ENCODE peak calls at places on chromosomes 13 and 19, in five cellular contexts. F is IMR-90, C is neuronal stem cell, U is mesenchymal stem cell, Y is H1. D is an unnamed sample.

GRCh38 chr19:42292963-42293362 is 9.0 kb upstream of the PRR19 start:
- DNase-seq in F (no peak), C (no peak), U (no peak), Y (no peak), D (no peak)

GRCh38 chr19:18469245-18470107 is 31.5 kb upstream of the ISYNA1 start:
- DNase-seq in F (peak), C (no peak), U (peak), Y (peak), D (peak)

GRCh38 chr13:52455677-52456041 is 381 bp downstream of the CKAP2 start:
- DNase-seq in F (peak), C (peak), U (peak), Y (no peak), D (peak)

GRCh38 chr13:111461445-111462149 is 141.2 kb downstream of the TEX29 start:
- DNase-seq in F (no peak), C (no peak), U (no peak), Y (no peak), D (no peak)

GRCh38 chr19:10007366-10007765 is 2.9 kb downstream of the COL5A3 start:
- DNase-seq in F (peak), C (no peak), U (no peak), Y (no peak), D (no peak)

GRCh38 chr19:31350693-31351211 is 1.5 kb upstream of the TSHZ3 start:
- DNase-seq in F (peak), C (no peak), U (peak), Y (no peak), D (peak)

GRCh38 chr19:2777952-2778683 is 5.0 kb downstream of the SGTA start:
- DNase-seq in F (no peak), C (no peak), U (no peak), Y (no peak), D (no peak)

GRCh38 chr13:45362939-45363338 is 22.0 kb upstream of the TPT1 start:
- DNase-seq in F (no peak), C (no peak), U (no peak), Y (peak), D (peak)

GRCh38 chr13:100394005-100394695 is 194.4 kb downstream of the GGACT start:
- DNase-seq in F (peak), C (no peak), U (peak), Y (no peak), D (no peak)

GRCh38 chr19:5172859-5173577 is 167.6 kb downstream of the PTPRS start:
- DNase-seq in F (peak), C (no peak), U (peak), Y (no peak), D (peak)

GRCh38 chr13:83819611-83820010 is 62.7 kb downstream of the SLITRK1 start:
- DNase-seq in F (peak), C (no peak), U (no peak), Y (no peak), D (no peak)

GRCh38 chr13:44617648-44618047 is 41.5 kb upstream of the TSC22D1 start:
- DNase-seq in F (no peak), C (no peak), U (no peak), Y (no peak), D (peak)

GRCh38 chr13:59532405-59532804 is 631.3 kb downstream of the DIAPH3 start:
- DNase-seq in F (no peak), C (no peak), U (no peak), Y (no peak), D (peak)

GRCh38 chr19:32830231-32831014 is 39.1 kb downstream of the SLC7A9 start:
- DNase-seq in F (peak), C (no peak), U (peak), Y (no peak), D (no peak)

GRCh38 chr13:111251646-111252448 is 68.6 kb upstream of the TEX29 start:
- DNase-seq in F (no peak), C (no peak), U (no peak), Y (no peak), D (peak)

GRCh38 chr19:35247526-35248309 is 1.1 kb upstream of the LSR start:
- DNase-seq in F (no peak), C (peak), U (no peak), Y (peak), D (peak)

GRCh38 chr13:86572115-86572514 is 772.9 kb upstream of the SLITRK6 start:
- DNase-seq in F (peak), C (no peak), U (peak), Y (no peak), D (no peak)

GRCh38 chr19:19527674-19528625 is 761 bp upstream of the YJEFN3 start:
- DNase-seq in F (no peak), C (no peak), U (no peak), Y (no peak), D (no peak)

GRCh38 chr19:19527371-19527656 is 1.4 kb upstream of the YJEFN3 start:
- DNase-seq in F (no peak), C (no peak), U (no peak), Y (no peak), D (no peak)

GRCh38 chr19:19530423-19530804 is 1.7 kb downstream of the YJEFN3 start:
- DNase-seq in F (peak), C (no peak), U (no peak), Y (no peak), D (peak)

GRCh38 chr19:19529783-19530422 is 1.2 kb downstream of the YJEFN3 start:
- DNase-seq in F (no peak), C (no peak), U (no peak), Y (no peak), D (no peak)

GRCh38 chr19:19528721-19529490 is at the start of gene YJEFN3:
- DNase-seq in F (peak), C (no peak), U (no peak), Y (no peak), D (no peak)
- H3K4me3 ChIP-seq in F (no peak), C (no peak), U (no peak), Y (no peak), D (no peak)

GRCh38 chr19:46126086-46126485 is 1.6 kb upstream of the IGFL3 start:
- DNase-seq in F (no peak), C (no peak), U (no peak), Y (no peak), D (no peak)

GRCh38 chr19:46124638-46125115 is at the start of gene IGFL3:
- DNase-seq in F (peak), C (no peak), U (no peak), Y (no peak), D (peak)

GRCh38 chr19:46125447-46125846 is 959 bp upstream of the IGFL3 start:
- DNase-seq in F (no peak), C (no peak), U (no peak), Y (no peak), D (no peak)
- H3K23ac ChIP-seq in F (no peak), C (no peak), U (no peak), Y (no peak), D (no peak)

DNA sequence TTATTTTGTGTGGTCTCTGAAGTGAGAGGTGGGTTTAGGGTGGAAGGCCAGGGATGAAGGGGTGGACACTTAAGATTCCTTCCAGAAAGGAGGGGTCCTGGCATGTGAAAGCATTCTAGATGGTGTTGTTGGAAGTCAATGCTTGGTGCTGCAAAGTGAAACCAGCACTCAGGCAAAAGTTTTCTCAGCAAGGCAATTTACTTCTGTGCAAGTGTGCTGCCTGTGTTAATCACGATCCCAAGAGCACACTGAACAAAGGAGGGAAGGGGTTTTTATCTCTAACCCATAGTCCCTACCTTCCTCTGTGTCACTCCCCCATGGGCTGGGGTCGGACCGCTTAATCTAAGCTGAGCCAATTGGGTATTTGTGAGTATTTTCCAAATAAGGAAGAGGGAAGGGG is 1.3 kb downstream of the ZNF134 start:
- DNase-seq in F (no peak), C (no peak), U (no peak), Y (no peak), D (peak)
- H3K4me3 ChIP-seq in F (peak), C (peak), U (no peak), Y (peak), D (peak)

DNA sequence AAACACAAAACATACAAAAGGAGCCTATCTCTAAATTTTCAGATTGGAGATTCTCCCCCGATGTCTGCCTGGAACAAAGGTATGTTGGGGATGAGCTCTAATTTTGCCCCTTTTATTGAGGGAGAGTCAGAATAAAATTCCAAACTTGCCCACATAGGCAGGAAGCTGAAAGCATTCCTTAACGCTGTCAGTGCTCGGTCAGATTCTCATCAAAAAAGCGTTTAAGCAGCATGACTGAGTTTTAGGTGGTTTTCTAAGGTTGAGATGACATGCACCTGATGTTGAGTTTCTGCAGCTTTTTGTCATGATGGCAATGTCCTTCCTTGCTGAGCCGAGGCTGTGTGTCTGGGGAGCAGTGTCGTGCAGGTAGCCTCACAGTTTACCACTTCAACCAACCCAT is 48.4 kb upstream of the MEDAG start:
- DNase-seq in F (no peak), C (no peak), U (no peak), Y (no peak), D (no peak)
- H3K23ac ChIP-seq in F (no peak), C (no peak), U (no peak), Y (no peak), D (no peak)

DNA sequence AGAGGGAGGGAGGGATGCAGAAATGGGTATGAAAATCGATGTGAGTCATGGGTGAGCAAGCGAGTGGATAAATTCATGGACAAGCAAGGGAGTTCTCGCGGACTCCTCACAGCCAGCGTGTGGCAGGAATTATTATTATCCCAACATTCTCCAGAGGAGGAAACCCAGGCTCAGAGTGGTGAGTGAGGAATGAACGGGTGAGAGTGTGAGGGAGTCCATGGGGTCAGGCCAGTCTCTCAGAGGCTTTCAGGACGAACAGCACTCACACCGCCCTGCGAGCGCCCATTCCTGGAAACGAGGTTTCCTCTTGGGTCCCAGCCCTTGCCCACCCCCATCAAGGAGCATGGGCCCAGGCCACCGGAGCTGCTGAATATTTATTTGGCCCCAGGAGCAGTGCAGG is 6.3 kb upstream of the DNAAF3 start:
- DNase-seq in F (peak), C (no peak), U (peak), Y (no peak), D (no peak)
- H3K4me3 ChIP-seq in F (no peak), C (no peak), U (no peak), Y (peak), D (no peak)

GRCh38 chr19:36850646-36851442 is at the start of gene ZNF345:
- DNase-seq in F (peak), C (peak), U (peak), Y (no peak), D (peak)
- H3K23ac ChIP-seq in F (peak), C (peak), U (no peak), Y (no peak), D (peak)

GRCh38 chr19:58046856-58047255 is 12.2 kb upstream of the ZNF135 start:
- DNase-seq in F (no peak), C (no peak), U (no peak), Y (no peak), D (no peak)
- H3K4me3 ChIP-seq in F (no peak), C (no peak), U (no peak), Y (no peak), D (no peak)

GRCh38 chr13:21022056-21022693 is 39.2 kb downstream of the LATS2 start:
- DNase-seq in F (peak), C (no peak), U (no peak), Y (no peak), D (no peak)
- H3K23ac ChIP-seq in F (peak), C (no peak), U (no peak), Y (no peak), D (no peak)

GRCh38 chr19:17243340-17243853 is 2.3 kb downstream of the NR2F6 start:
- DNase-seq in F (no peak), C (no peak), U (no peak), Y (no peak), D (no peak)

GRCh38 chr19:17243854-17244617 is 1.7 kb downstream of the NR2F6 start:
- DNase-seq in F (peak), C (no peak), U (peak), Y (no peak), D (peak)

GRCh38 chr19:17244618-17245534 is 843 bp downstream of the NR2F6 start:
- DNase-seq in F (no peak), C (no peak), U (no peak), Y (no peak), D (no peak)

GRCh38 chr19:17240855-17241399 is 4.8 kb downstream of the NR2F6 start:
- DNase-seq in F (no peak), C (no peak), U (no peak), Y (no peak), D (no peak)

DNA sequence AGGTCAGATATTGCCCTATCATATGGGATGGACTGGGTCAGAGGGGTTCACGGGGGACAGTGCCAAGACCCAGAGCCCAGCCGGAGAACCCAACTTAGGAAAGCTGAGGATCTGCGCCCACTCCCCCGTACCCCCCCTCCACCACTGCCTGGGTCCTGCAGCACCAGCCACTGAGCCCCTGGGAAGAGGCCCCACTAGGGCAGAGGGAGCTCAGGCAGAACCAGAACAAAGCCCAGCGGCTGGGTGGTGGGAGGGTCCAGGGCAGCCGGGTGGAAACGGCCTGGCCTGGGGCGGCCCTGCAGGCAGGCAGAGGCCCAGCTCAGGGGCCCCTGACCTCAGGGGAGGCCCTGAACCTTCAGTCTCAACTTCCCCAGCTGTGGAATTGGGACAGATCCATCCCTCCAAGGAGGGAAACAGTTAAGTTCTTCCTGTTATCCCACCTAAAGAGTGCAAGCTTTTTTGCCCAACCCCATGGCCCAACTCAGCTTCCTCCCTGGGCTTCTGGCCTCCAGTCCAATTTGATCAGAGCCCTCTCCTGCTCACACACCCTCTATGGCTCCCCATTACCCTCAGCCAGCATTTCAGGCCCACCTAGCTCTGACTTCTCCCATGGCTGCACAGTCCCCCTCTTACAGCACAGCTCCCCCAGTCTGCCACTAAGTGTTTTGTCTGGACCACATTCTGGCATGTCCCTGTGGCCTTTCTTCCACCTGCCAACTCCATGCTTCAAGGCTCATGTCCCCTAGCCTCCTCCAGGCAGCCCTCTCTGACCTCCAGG is 3.1 kb downstream of the NR2F6 start:
- DNase-seq in F (no peak), C (no peak), U (no peak), Y (no peak), D (no peak)
- H3K4me3 ChIP-seq in F (no peak), C (peak), U (no peak), Y (no peak), D (no peak)

DNA sequence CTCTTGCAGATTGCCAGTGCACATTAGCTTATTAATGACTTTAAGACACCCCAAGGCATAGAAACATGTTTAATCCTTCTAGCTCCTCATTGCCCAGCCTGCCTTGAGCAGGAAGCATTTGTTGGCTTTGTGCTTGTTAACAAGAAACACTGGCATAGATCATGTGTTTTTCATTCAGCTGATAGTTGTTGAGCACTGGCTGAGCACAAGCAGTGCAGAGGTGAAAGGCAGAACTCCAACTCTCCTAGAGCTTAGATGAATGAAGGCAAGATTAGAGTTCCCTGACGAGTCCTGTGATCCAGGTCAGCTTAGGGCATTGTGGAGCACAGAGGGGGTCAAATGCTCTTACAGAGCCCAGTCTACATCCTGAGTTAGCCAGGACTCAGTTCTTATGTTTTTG is 101.0 kb downstream of the WASF3 start:
- DNase-seq in F (no peak), C (peak), U (no peak), Y (no peak), D (no peak)
- H3K23ac ChIP-seq in F (no peak), C (no peak), U (no peak), Y (no peak), D (no peak)